ENCODE peak calls at places on chromosomes 11 and 22, in five cellular contexts. U is mammary epithelial cell; F is lower lobe of right lung; H is effector memory CD4-positive, alpha-beta T cell; M is CD8-positive, alpha-beta T cell. G is an unnamed sample.

GRCh38 chr11:13446444-13446843 is 16.6 kb downstream of the BTBD10 start:
- DNase-seq in U (no peak), H (no peak), F (no peak), M (no peak), G (no peak)

GRCh38 chr11:13384837-13385417 is 78.1 kb downstream of the BTBD10 start:
- DNase-seq in H (no peak), U (peak; percentile 22), F (no peak), M (no peak), G (no peak)

GRCh38 chr11:69394902-69395690 is 86.4 kb upstream of the LINC01488 start:
- DNase-seq in M (no peak), U (no peak), F (no peak), H (no peak), G (peak; percentile 39)

GRCh38 chr11:83257638-83258229 is 28.4 kb downstream of the CCDC90B start:
- DNase-seq in U (peak; percentile 39), M (no peak), F (no peak), H (no peak), G (no peak)

GRCh38 chr11:63682045-63682915 is 980 bp downstream of the RTN3 start:
- DNase-seq in U (peak; percentile 25), M (no peak), H (no peak), F (peak; percentile 55), G (no peak)

GRCh38 chr22:43533656-43534428 is 122.0 kb downstream of the MPPED1 start:
- DNase-seq in F (no peak), M (no peak), H (no peak), U (no peak), G (no peak)

GRCh38 chr22:39457546-39458442 is 982 bp downstream of the MGAT3 start:
- DNase-seq in M (no peak), F (no peak), U (no peak), H (no peak), G (peak; percentile 77)

GRCh38 chr22:44369241-44369652 is 56.5 kb upstream of the SHISAL1 start:
- DNase-seq in H (no peak), F (peak; percentile 35), U (no peak), M (no peak), G (peak; percentile 65)

GRCh38 chr11:128549256-128549944 is 38.0 kb downstream of the ETS1 start:
- DNase-seq in H (no peak), F (no peak), M (no peak), U (no peak), G (peak; percentile 81)

GRCh38 chr11:9118277-9118676 is 26.9 kb upstream of the SCUBE2 start:
- DNase-seq in F (no peak), H (no peak), M (no peak), U (no peak), G (no peak)

GRCh38 chr22:39363751-39364484 is 14.1 kb downstream of the SYNGR1 start:
- DNase-seq in M (no peak), F (no peak), U (no peak), H (no peak), G (no peak)

GRCh38 chr11:72641900-72642814 is 32.1 kb downstream of the PDE2A start:
- DNase-seq in H (no peak), F (peak; percentile 61), M (no peak), U (peak; percentile 24), G (peak; percentile 85)

GRCh38 chr11:18633256-18634139 is 644 bp downstream of the SPTY2D1 start:
- DNase-seq in H (no peak), U (peak; percentile 9), F (no peak), M (no peak), G (no peak)

GRCh38 chr11:68946416-68947090 is 34.2 kb downstream of the MRGPRD start:
- DNase-seq in F (no peak), H (no peak), M (no peak), U (peak; percentile 68), G (peak; percentile 35)

GRCh38 chr11:122002047-122002446 is 114.0 kb downstream of the BLID start:
- DNase-seq in H (no peak), F (no peak), U (no peak), M (no peak), G (no peak)

GRCh38 chr22:38657248-38657909 is 941 bp downstream of the CBY1 start:
- DNase-seq in H (peak; percentile 5), M (no peak), F (no peak), U (peak; percentile 59), G (peak; percentile 77)

GRCh38 chr11:70740475-70740825 is 342.1 kb downstream of the CTTN start:
- DNase-seq in U (no peak), M (no peak), H (no peak), F (no peak), G (no peak)

GRCh38 chr11:114678125-114679036 is at the start of gene NXPE2:
- DNase-seq in H (no peak), F (no peak), U (peak; percentile 80), M (no peak), G (no peak)

GRCh38 chr11:70928854-70929598 is 323.4 kb downstream of the SHANK2 start:
- DNase-seq in H (no peak), M (no peak), U (no peak), F (no peak), G (no peak)

GRCh38 chr11:79100093-79100704 is 340.6 kb downstream of the TENM4 start:
- DNase-seq in F (no peak), H (no peak), U (peak; percentile 26), M (no peak), G (no peak)

GRCh38 chr22:39814899-39815298 is 78.7 kb downstream of the ENTHD1 start:
- DNase-seq in H (no peak), F (no peak), M (no peak), U (peak; percentile 41), G (no peak)

GRCh38 chr22:36816338-36816634 is 549 bp downstream of the PVALB start:
- DNase-seq in H (no peak), F (no peak), U (no peak), M (no peak), G (no peak)

GRCh38 chr22:48234011-48234410 is 1471.6 kb downstream of the TBC1D22A start:
- DNase-seq in H (no peak), M (no peak), U (no peak), F (no peak), G (no peak)

GRCh38 chr11:65415499-65416340 is 6.9 kb upstream of the NEAT1 start:
- DNase-seq in M (no peak), H (no peak), U (no peak), F (peak; percentile 46), G (peak; percentile 79)

GRCh38 chr11:11966354-11966741 is 42.1 kb downstream of the DKK3 start:
- DNase-seq in M (no peak), F (no peak), H (no peak), U (no peak), G (peak; percentile 51)

GRCh38 chr11:74702383-74703007 is 28.7 kb downstream of the CHRDL2 start:
- DNase-seq in H (peak; percentile 18), U (peak; percentile 41), M (peak; percentile 27), F (peak; percentile 65), G (peak; percentile 81)

GRCh38 chr11:108647701-108648527 is 17.0 kb upstream of the DDX10 start:
- DNase-seq in H (peak; percentile 33), U (peak; percentile 85), F (peak; percentile 60), M (peak; percentile 24), G (peak; percentile 72)

GRCh38 chr11:29119116-29119515 is 897.7 kb downstream of the KCNA4 start:
- DNase-seq in U (no peak), H (no peak), M (no peak), F (no peak), G (no peak)

GRCh38 chr11:130338667-130339066 is 23.9 kb upstream of the ZBTB44 start:
- DNase-seq in F (no peak), U (no peak), H (no peak), M (no peak), G (no peak)

GRCh38 chr11:123391646-123392348 is 38.3 kb upstream of the GRAMD1B start:
- DNase-seq in U (no peak), F (no peak), M (no peak), H (no peak), G (no peak)

GRCh38 chr11:72787262-72788104 is 6.4 kb downstream of the STARD10 start:
- DNase-seq in U (no peak), H (no peak), F (no peak), M (no peak), G (peak; percentile 81)

GRCh38 chr11:69280994-69281393 is 13.0 kb upstream of the MYEOV start:
- DNase-seq in U (peak; percentile 96), M (no peak), H (no peak), F (no peak), G (peak; percentile 20)

GRCh38 chr22:28112548-28113043 is 193.5 kb upstream of the PITPNB start:
- DNase-seq in F (peak; percentile 52), U (no peak), H (no peak), M (no peak), G (no peak)

GRCh38 chr22:46086577-46087335 is 63.6 kb upstream of the PPARA start:
- DNase-seq in M (no peak), H (no peak), F (peak; percentile 43), U (peak; percentile 72), G (peak; percentile 68)
- H3K36me3 ChIP-seq in M (no peaks in the 10 kb centered on the region), H (peaks cover 4% of the 10 kb centered on the region), F (peaks cover 70% of the 10 kb centered on the region), U (peaks cover 17% of the 10 kb centered on the region), G (peaks cover 60% of the 10 kb centered on the region)

GRCh38 chr11:93871521-93871920 is 21.1 kb upstream of the VSTM5 start:
- DNase-seq in H (no peak), F (no peak), M (no peak), U (no peak), G (no peak)
- H3K27me3 ChIP-seq in H (no peaks in the 10 kb centered on the region), F (no peaks in the 10 kb centered on the region), M (no peaks in the 10 kb centered on the region), U (peaks cover 3% of the 10 kb centered on the region), G (no peaks in the 10 kb centered on the region)

GRCh38 chr11:118511576-118511975 is 15.7 kb upstream of the TTC36 start:
- DNase-seq in H (no peak), F (no peak), U (no peak), M (no peak), G (no peak)
- H3K36me3 ChIP-seq in H (peaks cover 89% of the 10 kb centered on the region), F (peaks cover 100% of the 10 kb centered on the region), U (peaks cover 53% of the 10 kb centered on the region), M (peaks cover 62% of the 10 kb centered on the region), G (peaks cover 98% of the 10 kb centered on the region)

GRCh38 chr11:43577566-43578264 is 102.8 kb upstream of the HSD17B12 start:
- DNase-seq in U (no peak), M (no peak), F (no peak), H (no peak), G (no peak)

GRCh38 chr11:43578346-43579170 is 102.0 kb upstream of the HSD17B12 start:
- DNase-seq in U (peak; percentile 53), F (no peak), H (no peak), M (no peak), G (no peak)

GRCh38 chr11:43580735-43581369 is 99.7 kb upstream of the HSD17B12 start:
- DNase-seq in F (no peak), H (no peak), M (no peak), U (no peak), G (no peak)

GRCh38 chr11:43579919-43580276 is 100.6 kb upstream of the HSD17B12 start:
- DNase-seq in U (no peak), H (no peak), M (no peak), F (no peak), G (no peak)

GRCh38 chr11:43579171-43579918 is 101.2 kb upstream of the HSD17B12 start:
- DNase-seq in H (no peak), U (peak; percentile 64), F (no peak), M (no peak), G (no peak)
- H3K27me3 ChIP-seq in H (peaks cover 76% of the 10 kb centered on the region), U (peaks cover 76% of the 10 kb centered on the region), F (peaks cover 99% of the 10 kb centered on the region), M (peaks cover 45% of the 10 kb centered on the region), G (peaks cover 100% of the 10 kb centered on the region)